ENCODE peak calls at places on chromosomes 12 and 14, in nine cellular contexts. T is epithelial cell of prostate; V is T-helper 9 cell; I is astrocyte of the spinal cord; W is endothelial cell; J is HFFc6; E is tibial artery; B is stimulated activated CD8-positive, alpha-beta memory T cell treated with anti-CD3 and anti-CD28 coated beads, Interleukin-7, amount 100 ng/mL, for 24 hours; Y is mucosa of gallbladder. A is an unnamed sample.

GRCh38 chr12:14410177-14410576 is 44.7 kb downstream of the ATF7IP start:
- DNase-seq in T (no peak), V (no peak), I (no peak), W (no peak), J (no peak), E (no peak), B (no peak), Y (no peak), A (peak; percentile 88)

GRCh38 chr14:104715871-104716270 is 8.2 kb upstream of the ADSS1 start:
- DNase-seq in T (no peak), V (no peak), I (no peak), W (no peak), J (no peak), E (no peak), B (no peak), Y (no peak), A (no peak)

GRCh38 chr14:73467800-73468199 is 9.5 kb upstream of the NUMB start:
- DNase-seq in T (no peak), V (no peak), I (no peak), W (no peak), J (peak; percentile 10), E (no peak), B (no peak), Y (no peak), A (peak; percentile 38)

GRCh38 chr14:75979071-75979571 is 2.7 kb downstream of the TGFB3 start:
- DNase-seq in T (no peak), V (no peak), I (peak; percentile 47), W (peak; percentile 53), J (peak; percentile 24), E (peak; percentile 43), B (no peak), Y (no peak), A (peak; percentile 65)

GRCh38 chr12:54333420-54334034 is 8.6 kb downstream of the COPZ1 start:
- DNase-seq in T (no peak), V (no peak), I (no peak), W (no peak), J (no peak), E (no peak), B (no peak), Y (no peak), A (no peak)

GRCh38 chr14:52885230-52885629 is 65.6 kb downstream of the FERMT2 start:
- DNase-seq in T (no peak), V (no peak), I (peak; percentile 37), W (no peak), J (peak; percentile 53), E (no peak), B (no peak), Y (no peak), A (peak; percentile 71)

GRCh38 chr12:79424109-79424721 is 266.5 kb downstream of the PAWR start:
- DNase-seq in T (peak; percentile 76), V (no peak), I (peak; percentile 95), W (no peak), J (peak; percentile 96), E (no peak), B (no peak), Y (no peak), A (peak; percentile 91)

GRCh38 chr14:66495214-66496098 is 9.3 kb downstream of the CCDC196 start:
- DNase-seq in T (no peak), V (peak; percentile 1), I (peak; percentile 80), W (peak; percentile 15), J (peak; percentile 45), E (peak; percentile 32), B (no peak), Y (peak; percentile 52), A (peak; percentile 84)

GRCh38 chr14:65035049-65035448 is 48.4 kb downstream of the FNTB start:
- DNase-seq in T (no peak), V (no peak), I (no peak), W (no peak), J (no peak), E (peak; percentile 35), B (no peak), Y (peak; percentile 45), A (no peak)

GRCh38 chr12:46259071-46259470 is 9.8 kb downstream of the SLC38A1 start:
- DNase-seq in T (peak; percentile 27), V (no peak), I (no peak), W (no peak), J (no peak), E (no peak), B (no peak), Y (no peak), A (no peak)

GRCh38 chr12:93813181-93813580 is 136.0 kb downstream of the CRADD start:
- DNase-seq in T (no peak), V (no peak), I (no peak), W (no peak), J (no peak), E (no peak), B (no peak), Y (no peak), A (peak; percentile 97)

GRCh38 chr12:100656806-100657205 is 83.3 kb downstream of the GAS2L3 start:
- DNase-seq in T (no peak), V (no peak), I (no peak), W (no peak), J (no peak), E (no peak), B (no peak), Y (no peak), A (no peak)

GRCh38 chr12:9730591-9730990 is 2.3 kb downstream of the CLECL1 start:
- DNase-seq in T (no peak), V (no peak), I (no peak), W (no peak), J (no peak), E (no peak), B (no peak), Y (no peak), A (no peak)

GRCh38 chr12:56874821-56875220 is 59.4 kb downstream of the SDR9C7 start:
- DNase-seq in T (no peak), V (no peak), I (no peak), W (no peak), J (no peak), E (no peak), B (no peak), Y (no peak), A (no peak)

A was measured in cardiac fibroblast.